ENCODE peak calls at places on chromosomes 1 and 21, in nine cellular contexts. D is PC-3, K is HCT116, G is HFF-Myc, B is fibroblast of pulmonary artery, C is HFFc6, X is CD14-positive monocyte, M is GM12864, I is colonic mucosa. H is an unnamed sample.

GRCh38 chr1:119286587-119287181 is 81.9 kb upstream of the HAO2 start:
- DNase-seq in I (peak), M (peak), G (no peak), C (peak), D (peak), X (no peak), K (peak), B (peak), H (peak)

GRCh38 chr1:30535595-30536325 is 187.6 kb downstream of the MATN1 start:
- DNase-seq in B (no peak), D (no peak), X (no peak), I (no peak), K (no peak), G (no peak), C (no peak), M (no peak), H (no peak)

GRCh38 chr1:34213976-34214375 is 37.3 kb downstream of the C1orf94 start:
- DNase-seq in I (no peak), M (no peak), G (no peak), B (no peak), D (no peak), X (no peak), C (no peak), K (no peak), H (no peak)

GRCh38 chr1:162991444-162991843 is 77.7 kb upstream of the RGS4 start:
- DNase-seq in D (no peak), X (no peak), M (no peak), K (no peak), B (no peak), C (no peak), G (no peak), I (no peak), H (no peak)

GRCh38 chr1:239682945-239683344 is 296.6 kb downstream of the CHRM3 start:
- DNase-seq in C (no peak), X (no peak), I (no peak), B (no peak), D (peak), M (no peak), G (no peak), K (no peak), H (no peak)

GRCh38 chr1:116260096-116260495 is 112.9 kb upstream of the ATP1A1 start:
- DNase-seq in C (no peak), G (no peak), D (no peak), K (no peak), I (peak), B (no peak), M (no peak), X (no peak), H (no peak)

GRCh38 chr1:87044840-87045239 is 130.4 kb downstream of the HS2ST1 start:
- DNase-seq in B (no peak), X (no peak), K (no peak), I (no peak), M (no peak), G (no peak), D (no peak), C (no peak), H (peak)

GRCh38 chr1:212290608-212291007 is 5.4 kb downstream of the PPP2R5A start:
- DNase-seq in G (no peak), D (peak), K (no peak), C (no peak), I (no peak), M (no peak), X (no peak), B (peak), H (no peak)

GRCh38 chr1:248838357-248839167 is 538 bp downstream of the ZNF672 start:
- DNase-seq in M (peak), D (peak), G (no peak), K (peak), I (peak), X (peak), B (peak), C (peak), H (peak)

GRCh38 chr1:53180226-53180625 is 16.4 kb upstream of the CPT2 start:
- DNase-seq in X (no peak), G (no peak), I (no peak), C (no peak), M (no peak), D (no peak), K (no peak), B (peak), H (no peak)

GRCh38 chr1:25649041-25649440 is 32.5 kb downstream of the MAN1C1 start:
- DNase-seq in D (no peak), K (no peak), C (no peak), B (no peak), X (no peak), I (no peak), M (no peak), G (no peak), H (no peak)

DNA sequence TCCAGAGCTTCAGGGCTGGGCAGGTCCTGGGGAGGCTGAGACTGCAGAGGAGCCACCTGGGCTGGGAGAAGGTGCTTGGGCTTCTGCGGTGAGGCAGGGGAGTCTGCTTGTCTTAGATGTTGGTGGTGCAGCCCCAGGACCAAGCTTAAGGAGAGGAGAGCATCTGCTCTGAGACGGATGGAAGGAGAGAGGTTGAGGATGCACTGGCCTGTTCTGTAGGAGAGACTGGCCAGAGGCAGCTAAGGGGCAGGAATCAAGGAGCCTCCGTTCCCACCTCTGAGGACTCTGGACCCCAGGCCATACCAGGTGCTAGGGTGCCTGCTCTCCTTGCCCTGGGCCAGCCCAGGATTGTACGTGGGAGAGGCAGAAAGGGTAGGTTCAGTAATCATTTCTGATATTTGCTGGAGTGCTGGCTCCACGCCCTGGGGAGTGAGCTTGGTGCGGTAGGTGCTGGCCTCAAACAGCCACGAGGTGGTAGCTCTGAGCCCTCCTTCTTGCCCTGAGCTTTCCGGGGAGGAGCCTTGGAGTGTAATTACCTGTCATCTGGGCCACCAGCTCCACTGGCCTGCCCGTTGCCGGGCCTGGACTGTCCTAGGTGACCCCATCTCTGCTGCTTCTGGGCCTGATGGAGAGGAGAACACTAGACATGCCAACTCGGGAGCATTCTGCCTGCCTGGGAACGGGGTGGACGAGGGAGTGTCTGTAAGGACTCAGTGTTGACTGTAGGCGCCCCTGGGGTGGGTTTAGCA is 9.3 kb downstream of the MYBPH start:
- DNase-seq in X (no peak), K (no peak), B (no peak), C (no peak), G (no peak), M (no peak), I (peak), D (peak), H (peak)
- TF ChIP-seq CTCF in X (no peak), K (peak), B (no peak), C (no peak), G (no peak), M (peak), I (no peak), D (peak), H (no peak)

GRCh38 chr1:63918395-63918945 is 144.7 kb downstream of the ROR1 start:
- DNase-seq in G (no peak), D (no peak), B (no peak), M (no peak), I (no peak), C (no peak), X (no peak), K (no peak), H (no peak)

GRCh38 chr1:63916485-63917360 is 142.9 kb downstream of the ROR1 start:
- DNase-seq in I (no peak), B (no peak), M (no peak), K (no peak), C (no peak), D (no peak), X (no peak), G (no peak), H (no peak)

GRCh38 chr1:63920154-63921117 is 146.6 kb downstream of the ROR1 start:
- DNase-seq in G (peak), M (no peak), X (no peak), D (peak), K (no peak), B (peak), C (peak), I (no peak), H (no peak)

GRCh38 chr1:63915121-63915520 is 141.3 kb downstream of the ROR1 start:
- DNase-seq in M (no peak), G (no peak), B (peak), K (no peak), X (no peak), D (peak), I (no peak), C (no peak), H (no peak)

GRCh38 chr1:63917571-63918394 is 144.0 kb downstream of the ROR1 start:
- DNase-seq in B (no peak), G (no peak), C (no peak), D (peak), M (no peak), X (no peak), K (peak), I (no peak), H (peak)
- TF ChIP-seq CTCF in B (peak), G (peak), C (peak), D (peak), M (peak), X (peak), K (peak), I (no peak), H (no peak)

GRCh38 chr1:231929311-231929710 is 302.7 kb downstream of the DISC1 start:
- DNase-seq in X (no peak), K (no peak), G (no peak), C (peak), I (no peak), B (peak), M (no peak), D (no peak), H (no peak)

GRCh38 chr1:231930257-231930947 is 303.8 kb downstream of the DISC1 start:
- DNase-seq in G (no peak), K (no peak), D (no peak), C (no peak), B (no peak), I (no peak), X (no peak), M (no peak), H (no peak)

GRCh38 chr1:231931146-231931545 is 304.6 kb downstream of the DISC1 start:
- DNase-seq in M (no peak), B (no peak), X (no peak), K (no peak), G (no peak), D (peak), I (no peak), C (no peak), H (no peak)

GRCh38 chr1:231933711-231934626 is 307.4 kb downstream of the DISC1 start:
- DNase-seq in C (no peak), B (peak), D (no peak), X (no peak), I (peak), M (no peak), G (no peak), K (no peak), H (no peak)

GRCh38 chr1:231931846-231932454 is 305.4 kb downstream of the DISC1 start:
- DNase-seq in C (no peak), G (no peak), M (peak), X (no peak), B (no peak), I (peak), D (peak), K (peak), H (peak)
- TF ChIP-seq CTCF in C (peak), G (peak), M (peak), X (peak), B (peak), I (peak), D (peak), K (peak), H (peak)

GRCh38 chr1:6484826-6485139 is 6.7 kb downstream of the PLEKHG5 start:
- DNase-seq in X (no peak), K (no peak), B (no peak), C (no peak), M (no peak), G (no peak), D (no peak), I (no peak), H (no peak)

GRCh38 chr1:6485140-6485936 is 6.1 kb downstream of the PLEKHG5 start:
- DNase-seq in G (no peak), M (no peak), C (no peak), K (no peak), B (no peak), X (no peak), D (no peak), I (no peak), H (no peak)

GRCh38 chr1:6481820-6482471 is 9.5 kb downstream of the PLEKHG5 start:
- DNase-seq in G (no peak), M (no peak), D (no peak), K (no peak), I (peak), C (no peak), B (no peak), X (no peak), H (no peak)

GRCh38 chr1:6483010-6483760 is 8.3 kb downstream of the PLEKHG5 start:
- DNase-seq in G (no peak), I (peak), M (no peak), C (no peak), X (no peak), D (no peak), B (no peak), K (no peak), H (no peak)

GRCh38 chr1:6483761-6484117 is 7.7 kb downstream of the PLEKHG5 start:
- DNase-seq in I (no peak), G (no peak), K (no peak), C (no peak), M (no peak), D (no peak), B (no peak), X (no peak), H (no peak)
- TF ChIP-seq CTCF in I (no peak), G (no peak), K (no peak), C (no peak), M (no peak), D (no peak), B (no peak), X (no peak), H (no peak)

DNA sequence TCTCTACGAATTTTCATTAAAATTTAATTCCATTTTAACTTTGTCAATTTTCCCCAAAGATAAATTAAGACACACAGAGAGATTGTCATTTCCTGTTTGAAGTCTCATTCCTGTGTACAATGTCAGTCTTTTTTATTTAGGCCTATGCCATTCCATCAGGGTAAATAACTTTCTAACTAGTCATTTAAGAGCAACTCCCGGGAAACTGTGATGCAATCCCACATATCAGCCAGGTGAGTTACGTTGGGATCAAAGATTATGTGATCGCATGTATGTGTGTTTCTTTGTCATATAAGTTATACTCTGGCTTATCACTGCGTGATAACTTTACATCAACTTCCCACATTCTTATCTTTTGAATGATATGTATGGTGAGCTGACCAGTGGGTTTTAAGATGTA is 86.1 kb upstream of the S1PR1 start:
- DNase-seq in X (no peak), G (no peak), B (peak), D (peak), C (peak), I (no peak), M (no peak), K (no peak), H (no peak)
- TF ChIP-seq CTCF in X (no peak), G (no peak), B (no peak), D (no peak), C (no peak), I (no peak), M (no peak), K (no peak), H (no peak)

DNA sequence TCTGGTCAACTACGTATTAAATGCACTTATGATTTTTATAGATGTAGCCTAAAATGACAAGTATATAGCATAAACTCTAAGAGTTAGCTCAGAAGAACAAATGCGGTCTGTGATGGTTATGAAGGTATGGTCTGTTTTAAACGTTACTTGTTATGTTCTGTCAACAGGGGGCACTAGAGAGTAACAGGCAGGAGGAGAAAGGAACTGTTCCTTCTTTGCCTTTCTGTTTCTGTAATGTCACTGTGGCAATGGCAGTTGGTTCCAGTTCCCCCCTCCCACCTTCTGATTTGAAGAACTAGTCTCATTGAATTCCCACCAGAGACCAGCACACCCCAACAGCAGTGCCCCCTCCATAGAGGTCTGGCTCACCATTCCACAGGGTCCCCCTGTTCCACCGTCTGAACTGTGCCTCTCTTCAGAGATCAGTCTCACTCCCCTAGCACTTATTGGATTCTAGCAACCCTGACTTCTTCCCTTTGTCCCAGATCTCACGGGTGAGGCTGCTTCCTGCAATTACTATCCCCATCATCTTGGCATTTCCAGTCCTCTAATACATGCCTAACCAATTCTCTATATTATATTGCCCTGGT is 14.0 kb downstream of the KRTAP24-1 start:
- DNase-seq in D (peak), I (peak), G (no peak), K (no peak), C (no peak), M (no peak), B (peak), X (no peak), H (no peak)
- TF ChIP-seq CTCF in D (peak), I (no peak), G (peak), K (no peak), C (no peak), M (peak), B (peak), X (no peak), H (peak)

GRCh38 chr1:184610872-184611614 is 143.6 kb downstream of the EDEM3 start:
- DNase-seq in G (no peak), K (no peak), X (no peak), C (no peak), D (no peak), M (no peak), B (no peak), I (no peak), H (no peak)
- TF ChIP-seq CTCF in G (no peak), K (no peak), X (no peak), C (no peak), D (no peak), M (no peak), B (no peak), I (no peak), H (no peak)

H was measured in activated CD8-positive, alpha-beta T cell treated with anti-CD3 and anti-CD28 coated beads for 36 hours.